ENCODE peak calls at places on chromosomes 12 and 14, in ten cellular contexts. P, Q, R, F, Y, A, G, E, H and J are unnamed samples.

GRCh38 chr14:51691176-51691575 is 39.5 kb downstream of the FRMD6 start:
- DNase-seq in P (no peak), Q (no peak), R (no peak), F (no peak), Y (no peak), A (no peak), G (no peak), E (peak; percentile 72), H (no peak), J (no peak)

GRCh38 chr12:119182701-119183493 is 4.2 kb downstream of the HSPB8 start:
- DNase-seq in P (no peak), Q (no peak), R (no peak), F (no peak), Y (no peak), A (no peak), G (no peak), E (no peak), H (no peak), J (no peak)

GRCh38 chr12:101642115-101643067 is 47.6 kb downstream of the MYBPC1 start:
- DNase-seq in P (peak; percentile 6), Q (no peak), R (no peak), F (peak; percentile 20), Y (no peak), A (no peak), G (no peak), E (no peak), H (no peak), J (no peak)

GRCh38 chr14:101351769-101352168 is 209.5 kb upstream of the DIO3 start:
- DNase-seq in P (no peak), Q (no peak), R (no peak), F (peak; percentile 3), Y (no peak), A (no peak), G (no peak), E (no peak), H (no peak), J (peak; percentile 39)

GRCh38 chr14:67491741-67492504 is 3.4 kb upstream of the TMEM229B start:
- DNase-seq in P (no peak), Q (no peak), R (no peak), F (no peak), Y (no peak), A (no peak), G (no peak), E (peak; percentile 27), H (no peak), J (no peak)

GRCh38 chr12:10354502-10354901 is 35.3 kb downstream of the KLRK1 start:
- DNase-seq in P (no peak), Q (no peak), R (no peak), F (no peak), Y (no peak), A (no peak), G (no peak), E (peak; percentile 51), H (no peak), J (no peak)

GRCh38 chr12:105378821-105379400 is 48.4 kb downstream of the C12orf75 start:
- DNase-seq in P (no peak), Q (no peak), R (no peak), F (peak; percentile 35), Y (no peak), A (no peak), G (no peak), E (peak; percentile 47), H (no peak), J (no peak)

GRCh38 chr12:106118-106561 is 39.6 kb downstream of the IQSEC3 start:
- DNase-seq in P (no peak), Q (no peak), R (peak; percentile 70), F (no peak), Y (no peak), A (peak; percentile 53), G (peak; percentile 7), E (peak; percentile 7), H (no peak), J (peak; percentile 50)

GRCh38 chr14:94021416-94022157 is 4.6 kb upstream of the OTUB2 start:
- DNase-seq in P (no peak), Q (no peak), R (no peak), F (no peak), Y (no peak), A (no peak), G (no peak), E (no peak), H (no peak), J (no peak)

GRCh38 chr14:58281969-58282368 is 16.4 kb upstream of the ARID4A start:
- DNase-seq in P (no peak), Q (no peak), R (no peak), F (no peak), Y (no peak), A (no peak), G (no peak), E (no peak), H (no peak), J (no peak)

GRCh38 chr12:104736307-104736706 is 221.8 kb downstream of the SLC41A2 start:
- DNase-seq in P (no peak), Q (no peak), R (no peak), F (no peak), Y (no peak), A (no peak), G (no peak), E (peak; percentile 95), H (no peak), J (no peak)

GRCh38 chr14:68898248-68899032 is 80.7 kb downstream of the ACTN1 start:
- DNase-seq in P (no peak), Q (no peak), R (no peak), F (no peak), Y (no peak), A (no peak), G (no peak), E (no peak), H (no peak), J (peak; percentile 84)

GRCh38 chr14:68906439-68906838 is 72.7 kb downstream of the ACTN1 start:
- DNase-seq in P (no peak), Q (no peak), R (no peak), F (no peak), Y (no peak), A (no peak), G (no peak), E (no peak), H (no peak), J (no peak)

GRCh38 chr14:68899033-68899603 is 80.0 kb downstream of the ACTN1 start:
- DNase-seq in P (no peak), Q (no peak), R (no peak), F (no peak), Y (no peak), A (no peak), G (no peak), E (no peak), H (peak; percentile 19), J (no peak)

GRCh38 chr14:68905107-68905895 is 73.8 kb downstream of the ACTN1 start:
- DNase-seq in P (no peak), Q (no peak), R (no peak), F (no peak), Y (no peak), A (no peak), G (no peak), E (peak; percentile 37), H (no peak), J (no peak)

GRCh38 chr14:68902357-68902756 is 76.7 kb downstream of the ACTN1 start:
- DNase-seq in P (no peak), Q (no peak), R (no peak), F (no peak), Y (no peak), A (no peak), G (no peak), E (no peak), H (no peak), J (no peak)
- H3K27ac ChIP-seq in P (no peak overlapping the region), Q (no peak overlapping the region), R (no peak overlapping the region), F (no peak overlapping the region), Y (no peak overlapping the region), A (peak overlapping the region; percentile 80), G (no peak overlapping the region), E (no peak overlapping the region), H (no peak overlapping the region), J (peak overlapping the region; percentile 99)

GRCh38 chr14:70000601-70001000 is 121.4 kb downstream of the SMOC1 start:
- DNase-seq in P (no peak), Q (no peak), R (no peak), F (no peak), Y (no peak), A (no peak), G (no peak), E (peak; percentile 74), H (no peak), J (no peak)
- H3K4me1 ChIP-seq in P (no peaks in the 10 kb centered on the region), Q (no peaks in the 10 kb centered on the region), R (peaks cover 18% of the 10 kb centered on the region), F (no peaks in the 10 kb centered on the region), Y (no peaks in the 10 kb centered on the region), A (no peaks in the 10 kb centered on the region), G (no peaks in the 10 kb centered on the region), E (peaks cover 9% of the 10 kb centered on the region), H (no peaks in the 10 kb centered on the region), J (no peaks in the 10 kb centered on the region)

DNA sequence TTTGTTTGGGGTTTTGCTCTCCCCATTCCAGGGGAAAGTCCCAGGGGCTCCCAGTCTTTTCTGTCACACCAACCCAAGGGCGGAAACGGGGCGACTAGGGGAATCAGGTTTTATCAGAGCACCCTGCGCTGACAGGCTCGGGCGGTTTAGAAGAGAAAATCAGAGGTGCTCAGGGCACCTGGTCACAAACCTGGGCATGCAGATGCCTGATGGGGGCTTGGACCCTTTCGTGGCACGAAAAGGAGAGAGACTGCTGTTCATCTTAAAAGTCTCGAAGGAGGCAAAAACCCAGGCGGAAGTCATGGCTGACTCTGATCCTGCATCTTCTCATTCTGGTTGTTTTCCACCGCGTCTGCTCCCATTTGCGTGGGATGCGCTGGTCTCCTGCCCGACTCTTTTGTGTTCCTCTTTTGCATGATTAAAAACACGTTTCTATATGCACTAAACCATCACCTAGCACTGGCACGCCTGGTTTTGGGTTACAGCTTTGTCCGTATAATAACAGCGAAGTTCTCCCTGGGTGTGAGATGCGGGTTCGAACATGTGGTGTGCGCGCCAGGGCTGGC is 13.2 kb downstream of the OTX2 start:
- DNase-seq in P (no peak), Q (no peak), R (no peak), F (no peak), Y (no peak), A (no peak), G (no peak), E (peak; percentile 11), H (no peak), J (no peak)
- H3K4me3 ChIP-seq in P (no peak overlapping the region), Q (no peak overlapping the region), R (no peak overlapping the region), F (no peak overlapping the region), Y (no peak overlapping the region), A (no peak overlapping the region), G (no peak overlapping the region), E (peak overlapping the region; percentile 15), H (no peak overlapping the region), J (no peak overlapping the region)

DNA sequence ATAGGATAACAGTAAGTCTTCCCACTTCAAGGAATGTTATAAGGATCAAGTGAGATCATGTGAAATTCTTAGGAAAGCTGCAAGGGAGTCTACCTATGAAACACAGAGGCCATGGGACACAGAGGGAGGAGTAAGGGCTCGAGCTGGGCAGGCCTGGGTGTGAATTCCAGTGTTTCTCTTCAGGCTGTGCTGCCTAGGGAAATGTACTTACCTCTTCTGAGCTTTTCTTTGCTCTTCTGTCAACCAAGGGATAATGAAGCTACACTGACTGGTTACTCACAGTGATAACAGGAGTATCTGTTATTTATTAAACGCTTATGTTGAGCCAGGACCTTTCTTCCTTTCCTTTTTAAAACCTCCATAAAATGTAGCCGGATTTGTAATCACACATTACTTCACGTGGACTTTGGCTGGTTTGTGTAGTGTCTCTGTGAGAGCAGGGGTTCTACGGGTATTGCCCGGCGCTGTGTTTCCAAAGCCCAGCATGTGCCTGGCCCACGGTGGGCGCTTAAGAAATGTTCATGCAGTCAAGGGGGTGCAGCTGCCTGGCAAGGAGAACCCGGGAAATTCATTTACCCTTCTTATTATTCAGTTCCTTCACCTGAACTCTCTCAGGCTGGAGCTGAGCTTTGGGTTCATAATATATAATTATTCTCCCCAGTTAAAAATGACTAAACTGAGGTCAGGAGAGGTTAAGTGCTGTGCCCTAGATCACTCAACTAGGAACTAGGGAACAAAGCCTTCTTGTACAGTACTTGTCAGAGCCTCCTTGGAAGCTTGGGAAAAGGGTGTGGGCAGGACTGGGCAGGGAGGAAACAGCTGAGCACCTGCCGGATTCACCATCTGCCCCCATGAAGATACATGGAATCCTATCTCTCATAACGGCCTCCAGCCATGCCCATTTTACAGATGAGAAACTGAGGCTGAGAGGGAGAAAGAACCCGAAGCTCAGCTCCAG is 214.2 kb downstream of the CACNA1C start:
- DNase-seq in P (no peak), Q (no peak), R (no peak), F (no peak), Y (no peak), A (no peak), G (no peak), E (no peak), H (no peak), J (no peak)
- H3K27ac ChIP-seq in P (no peak overlapping the region), Q (no peak overlapping the region), R (no peak overlapping the region), F (no peak overlapping the region), Y (no peak overlapping the region), A (peak overlapping the region; percentile 66), G (no peak overlapping the region), E (peak overlapping the region; percentile 95), H (no peak overlapping the region), J (peak overlapping the region; percentile 84)